ENCODE peak calls at places on chromosomes 2 and 18, in five cellular contexts. One of them, this sample, is unnamed.

GRCh38 chr2:239966848-239967136 is 58.4 kb downstream of the NDUFA10 start:
- DNase-seq in endothelial cell of umbilical vein: no peak
- DNase-seq in transverse colon: no peak
- DNase-seq in CD4-positive, alpha-beta memory T cell: no peak
- DNase-seq in suprapubic skin: no peak
- DNase-seq in this sample: no peak

GRCh38 chr2:70738159-70738558 is 29.8 kb downstream of the ADD2 start:
- DNase-seq in endothelial cell of umbilical vein: no peak
- DNase-seq in transverse colon: no peak
- DNase-seq in CD4-positive, alpha-beta memory T cell: no peak
- DNase-seq in suprapubic skin: no peak
- DNase-seq in this sample: no peak

GRCh38 chr2:421406-421805 is 133.5 kb upstream of the ALKAL2 start:
- DNase-seq in endothelial cell of umbilical vein: no peak
- DNase-seq in transverse colon: no peak
- DNase-seq in CD4-positive, alpha-beta memory T cell: no peak
- DNase-seq in suprapubic skin: no peak
- DNase-seq in this sample: no peak

GRCh38 chr18:57784034-57784815 is 18.9 kb downstream of the ATP8B1 start:
- DNase-seq in endothelial cell of umbilical vein: peak; percentile 87
- DNase-seq in transverse colon: no peak
- DNase-seq in CD4-positive, alpha-beta memory T cell: no peak
- DNase-seq in suprapubic skin: no peak
- DNase-seq in this sample: no peak

GRCh38 chr2:27855476-27855875 is 34.7 kb downstream of the RBKS start:
- DNase-seq in endothelial cell of umbilical vein: peak; percentile 49
- DNase-seq in transverse colon: no peak
- DNase-seq in CD4-positive, alpha-beta memory T cell: no peak
- DNase-seq in suprapubic skin: no peak
- DNase-seq in this sample: no peak

GRCh38 chr2:238906936-238907716 is 59.2 kb downstream of the TWIST2 start:
- DNase-seq in endothelial cell of umbilical vein: no peak
- DNase-seq in transverse colon: no peak
- DNase-seq in CD4-positive, alpha-beta memory T cell: no peak
- DNase-seq in suprapubic skin: peak; percentile 59
- DNase-seq in this sample: no peak

GRCh38 chr18:32915526-32915925 is 142.7 kb upstream of the KLHL14 start:
- DNase-seq in endothelial cell of umbilical vein: no peak
- DNase-seq in transverse colon: no peak
- DNase-seq in CD4-positive, alpha-beta memory T cell: no peak
- DNase-seq in suprapubic skin: no peak
- DNase-seq in this sample: no peak

GRCh38 chr2:232658217-232658785 is 24.9 kb downstream of the EFHD1 start:
- DNase-seq in endothelial cell of umbilical vein: no peak
- DNase-seq in transverse colon: no peak
- DNase-seq in CD4-positive, alpha-beta memory T cell: no peak
- DNase-seq in suprapubic skin: no peak
- DNase-seq in this sample: no peak

GRCh38 chr2:29606105-29606871 is 315.1 kb downstream of the ALK start:
- DNase-seq in endothelial cell of umbilical vein: no peak
- DNase-seq in transverse colon: no peak
- DNase-seq in CD4-positive, alpha-beta memory T cell: no peak
- DNase-seq in suprapubic skin: no peak
- DNase-seq in this sample: no peak

GRCh38 chr2:61376211-61376610 is 94.7 kb downstream of the USP34 start:
- DNase-seq in endothelial cell of umbilical vein: no peak
- DNase-seq in transverse colon: no peak
- DNase-seq in CD4-positive, alpha-beta memory T cell: no peak
- DNase-seq in suprapubic skin: no peak
- DNase-seq in this sample: no peak
- H3K36me3 ChIP-seq in endothelial cell of umbilical vein: peaks cover 9% of the 10 kb centered on the region
- H3K36me3 ChIP-seq in transverse colon: no peaks in the 10 kb centered on the region
- H3K36me3 ChIP-seq in CD4-positive, alpha-beta memory T cell: peaks cover 32% of the 10 kb centered on the region
- H3K36me3 ChIP-seq in suprapubic skin: peaks cover 57% of the 10 kb centered on the region
- H3K36me3 ChIP-seq in this sample: peaks cover 79% of the 10 kb centered on the region

DNA sequence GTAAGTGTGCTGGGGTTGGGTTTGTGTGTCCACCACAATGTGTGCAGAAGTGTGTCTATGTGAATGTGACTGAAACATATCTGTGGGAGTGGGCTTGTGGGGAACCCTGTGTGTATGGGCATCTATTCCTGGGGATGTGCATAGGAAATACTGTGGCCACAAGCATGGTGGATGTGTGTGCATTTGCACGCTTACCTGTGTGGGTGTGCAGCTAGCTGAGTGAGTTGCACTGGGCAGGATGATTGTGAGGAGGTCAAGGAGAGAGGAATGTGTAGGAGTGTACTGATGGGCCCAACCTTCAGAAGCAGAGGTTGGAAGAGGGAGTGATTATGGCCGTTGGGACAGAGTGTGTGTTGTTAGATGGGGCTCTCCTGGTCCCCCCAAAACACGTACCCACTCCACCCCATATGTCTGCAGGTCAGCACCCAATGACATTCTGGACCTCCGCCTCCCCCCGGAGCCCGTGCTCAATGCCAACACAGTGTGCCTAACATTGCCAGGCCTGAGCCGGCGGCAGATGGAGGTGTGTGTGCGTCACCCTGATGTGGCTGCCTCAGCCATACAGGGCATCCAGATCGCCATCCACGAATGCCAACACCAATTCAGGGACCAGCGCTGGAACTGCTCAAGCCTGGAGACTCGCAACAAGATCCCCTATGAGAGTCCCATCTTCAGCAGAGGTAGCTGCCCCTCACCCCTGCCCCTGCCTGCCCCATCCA is 1.3 kb downstream of the WNT10A start:
- DNase-seq in endothelial cell of umbilical vein: no peak
- DNase-seq in transverse colon: no peak
- DNase-seq in CD4-positive, alpha-beta memory T cell: no peak
- DNase-seq in suprapubic skin: no peak
- DNase-seq in this sample: no peak
- H3K4me3 ChIP-seq in endothelial cell of umbilical vein: no peak overlapping the region
- H3K4me3 ChIP-seq in transverse colon: no peak overlapping the region
- H3K4me3 ChIP-seq in CD4-positive, alpha-beta memory T cell: peak overlapping the region; percentile 77
- H3K4me3 ChIP-seq in suprapubic skin: no peak overlapping the region
- H3K4me3 ChIP-seq in this sample: peak overlapping the region; percentile 75

GRCh38 chr2:174796319-174796771 is 32.1 kb upstream of the CHRNA1 start:
- DNase-seq in endothelial cell of umbilical vein: no peak
- DNase-seq in transverse colon: no peak
- DNase-seq in CD4-positive, alpha-beta memory T cell: no peak
- DNase-seq in suprapubic skin: no peak
- DNase-seq in this sample: no peak
- H3K4me1 ChIP-seq in endothelial cell of umbilical vein: peaks cover 5% of the 10 kb centered on the region
- H3K4me1 ChIP-seq in transverse colon: no peaks in the 10 kb centered on the region
- H3K4me1 ChIP-seq in CD4-positive, alpha-beta memory T cell: no peaks in the 10 kb centered on the region
- H3K4me1 ChIP-seq in suprapubic skin: no peaks in the 10 kb centered on the region
- H3K4me1 ChIP-seq in this sample: no peaks in the 10 kb centered on the region

GRCh38 chr2:84388921-84389490 is 70.1 kb downstream of the SUCLG1 start:
- DNase-seq in endothelial cell of umbilical vein: no peak
- DNase-seq in transverse colon: no peak
- DNase-seq in CD4-positive, alpha-beta memory T cell: no peak
- DNase-seq in suprapubic skin: no peak
- DNase-seq in this sample: no peak

GRCh38 chr2:84388133-84388532 is 70.9 kb downstream of the SUCLG1 start:
- DNase-seq in endothelial cell of umbilical vein: no peak
- DNase-seq in transverse colon: no peak
- DNase-seq in CD4-positive, alpha-beta memory T cell: no peak
- DNase-seq in suprapubic skin: no peak
- DNase-seq in this sample: no peak

GRCh38 chr2:84383271-84383670 is 75.8 kb downstream of the SUCLG1 start:
- DNase-seq in endothelial cell of umbilical vein: no peak
- DNase-seq in transverse colon: no peak
- DNase-seq in CD4-positive, alpha-beta memory T cell: no peak
- DNase-seq in suprapubic skin: no peak
- DNase-seq in this sample: no peak

GRCh38 chr2:84389794-84390193 is 69.3 kb downstream of the SUCLG1 start:
- DNase-seq in endothelial cell of umbilical vein: no peak
- DNase-seq in transverse colon: no peak
- DNase-seq in CD4-positive, alpha-beta memory T cell: no peak
- DNase-seq in suprapubic skin: no peak
- DNase-seq in this sample: no peak

GRCh38 chr2:84386326-84386995 is 72.6 kb downstream of the SUCLG1 start:
- DNase-seq in endothelial cell of umbilical vein: no peak
- DNase-seq in transverse colon: no peak
- DNase-seq in CD4-positive, alpha-beta memory T cell: no peak
- DNase-seq in suprapubic skin: no peak
- DNase-seq in this sample: no peak
- H3K36me3 ChIP-seq in endothelial cell of umbilical vein: no peaks in the 10 kb centered on the region
- H3K36me3 ChIP-seq in transverse colon: no peaks in the 10 kb centered on the region
- H3K36me3 ChIP-seq in CD4-positive, alpha-beta memory T cell: no peaks in the 10 kb centered on the region
- H3K36me3 ChIP-seq in suprapubic skin: no peaks in the 10 kb centered on the region
- H3K36me3 ChIP-seq in this sample: no peaks in the 10 kb centered on the region

GRCh38 chr2:176172007-176172747 is 15.1 kb downstream of the HOXD3 start:
- DNase-seq in endothelial cell of umbilical vein: no peak
- DNase-seq in transverse colon: no peak
- DNase-seq in CD4-positive, alpha-beta memory T cell: no peak
- DNase-seq in suprapubic skin: no peak
- DNase-seq in this sample: no peak
- H3K4me3 ChIP-seq in endothelial cell of umbilical vein: no peak overlapping the region
- H3K4me3 ChIP-seq in transverse colon: no peak overlapping the region
- H3K4me3 ChIP-seq in CD4-positive, alpha-beta memory T cell: no peak overlapping the region
- H3K4me3 ChIP-seq in suprapubic skin: no peak overlapping the region
- H3K4me3 ChIP-seq in this sample: no peak overlapping the region

DNA sequence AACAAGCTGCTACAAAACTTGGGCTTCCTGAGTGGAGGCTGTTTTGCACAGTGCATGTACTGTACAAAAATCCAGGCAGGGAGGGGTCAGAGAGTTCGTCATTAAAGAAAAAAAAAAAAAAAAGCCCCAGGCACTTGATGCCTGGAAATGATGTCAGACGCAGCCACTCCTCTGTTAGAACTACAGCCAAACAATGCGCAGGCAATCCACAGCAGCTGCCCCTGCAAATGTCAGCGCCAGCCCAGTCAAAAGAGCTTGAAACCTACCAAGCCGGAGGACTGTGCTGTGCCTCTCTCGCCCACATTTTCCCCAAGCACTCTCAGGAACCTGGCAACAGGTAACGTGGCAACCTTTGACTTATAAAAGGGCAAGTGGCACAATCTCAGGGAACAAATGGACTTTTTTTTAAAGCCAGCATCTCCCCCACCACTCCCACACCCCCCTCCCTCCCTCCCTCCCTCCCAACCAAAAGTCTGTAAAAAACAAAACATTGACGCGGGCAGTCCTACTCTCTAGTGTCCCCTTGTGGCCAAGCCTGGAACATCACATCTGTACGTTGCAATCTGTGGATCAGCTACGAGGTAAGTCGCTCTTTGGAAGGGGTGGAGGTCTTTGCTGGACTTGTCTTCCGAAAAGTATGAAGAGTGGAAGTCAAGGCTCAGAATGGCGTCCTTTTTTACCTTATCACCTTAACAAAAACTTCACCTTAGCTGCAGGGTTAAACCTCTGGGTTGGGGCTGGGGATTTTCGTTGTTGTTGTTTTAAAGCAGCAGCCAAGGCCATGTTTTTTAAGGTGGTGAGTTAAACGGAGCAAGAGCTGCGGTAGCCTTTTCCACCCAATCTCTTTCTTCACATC is 144.2 kb downstream of the TGIF1 start:
- DNase-seq in endothelial cell of umbilical vein: peak; percentile 98
- DNase-seq in transverse colon: peak; percentile 92
- DNase-seq in CD4-positive, alpha-beta memory T cell: peak; percentile 93
- DNase-seq in suprapubic skin: peak; percentile 93
- DNase-seq in this sample: peak; percentile 95
- H3K4me1 ChIP-seq in endothelial cell of umbilical vein: peaks cover 48% of the 10 kb centered on the region
- H3K4me1 ChIP-seq in transverse colon: peaks cover 47% of the 10 kb centered on the region
- H3K4me1 ChIP-seq in CD4-positive, alpha-beta memory T cell: peaks cover 53% of the 10 kb centered on the region
- H3K4me1 ChIP-seq in suprapubic skin: peaks cover 64% of the 10 kb centered on the region
- H3K4me1 ChIP-seq in this sample: peaks cover 53% of the 10 kb centered on the region

DNA sequence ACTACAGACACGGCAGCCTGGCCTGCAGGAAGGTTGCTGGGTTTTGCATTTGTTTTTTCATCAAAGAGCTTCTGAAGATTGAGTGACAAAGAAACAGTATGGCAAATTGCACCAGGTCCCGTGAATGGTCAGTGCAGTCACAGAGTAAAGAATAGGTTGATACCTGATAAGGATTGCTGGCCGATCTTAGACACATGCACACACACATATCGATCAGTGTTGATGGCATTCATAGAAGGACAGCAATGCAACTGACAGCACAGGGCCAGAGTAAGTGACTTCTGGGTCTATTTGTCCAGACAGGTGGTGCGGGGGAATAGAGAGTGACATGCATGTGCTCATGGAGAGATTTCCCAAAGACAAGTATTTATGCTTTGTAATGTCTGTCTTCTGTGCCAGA is 42.8 kb downstream of the NRP2 start:
- DNase-seq in endothelial cell of umbilical vein: no peak
- DNase-seq in transverse colon: no peak
- DNase-seq in CD4-positive, alpha-beta memory T cell: no peak
- DNase-seq in suprapubic skin: no peak
- DNase-seq in this sample: no peak
- H3K36me3 ChIP-seq in endothelial cell of umbilical vein: peaks cover 23% of the 10 kb centered on the region
- H3K36me3 ChIP-seq in transverse colon: no peaks in the 10 kb centered on the region
- H3K36me3 ChIP-seq in CD4-positive, alpha-beta memory T cell: no peaks in the 10 kb centered on the region
- H3K36me3 ChIP-seq in suprapubic skin: peaks cover 5% of the 10 kb centered on the region
- H3K36me3 ChIP-seq in this sample: no peaks in the 10 kb centered on the region

GRCh38 chr18:5709476-5710095 is 165.8 kb upstream of the EPB41L3 start:
- DNase-seq in endothelial cell of umbilical vein: no peak
- DNase-seq in transverse colon: no peak
- DNase-seq in CD4-positive, alpha-beta memory T cell: no peak
- DNase-seq in suprapubic skin: no peak
- DNase-seq in this sample: no peak

GRCh38 chr18:5707586-5707985 is 163.8 kb upstream of the EPB41L3 start:
- DNase-seq in endothelial cell of umbilical vein: no peak
- DNase-seq in transverse colon: no peak
- DNase-seq in CD4-positive, alpha-beta memory T cell: no peak
- DNase-seq in suprapubic skin: no peak
- DNase-seq in this sample: no peak

GRCh38 chr18:5704847-5705246 is 161.1 kb upstream of the EPB41L3 start:
- DNase-seq in endothelial cell of umbilical vein: no peak
- DNase-seq in transverse colon: no peak
- DNase-seq in CD4-positive, alpha-beta memory T cell: no peak
- DNase-seq in suprapubic skin: no peak
- DNase-seq in this sample: no peak

GRCh38 chr18:5710235-5710634 is 166.4 kb upstream of the EPB41L3 start:
- DNase-seq in endothelial cell of umbilical vein: no peak
- DNase-seq in transverse colon: no peak
- DNase-seq in CD4-positive, alpha-beta memory T cell: no peak
- DNase-seq in suprapubic skin: no peak
- DNase-seq in this sample: no peak

GRCh38 chr18:5705393-5705792 is 161.6 kb upstream of the EPB41L3 start:
- DNase-seq in endothelial cell of umbilical vein: no peak
- DNase-seq in transverse colon: no peak
- DNase-seq in CD4-positive, alpha-beta memory T cell: no peak
- DNase-seq in suprapubic skin: no peak
- DNase-seq in this sample: no peak
- H3K4me3 ChIP-seq in endothelial cell of umbilical vein: no peak overlapping the region
- H3K4me3 ChIP-seq in transverse colon: no peak overlapping the region
- H3K4me3 ChIP-seq in CD4-positive, alpha-beta memory T cell: no peak overlapping the region
- H3K4me3 ChIP-seq in suprapubic skin: no peak overlapping the region
- H3K4me3 ChIP-seq in this sample: no peak overlapping the region

GRCh38 chr18:22841840-22842239 is 91.3 kb upstream of the RBBP8 start:
- DNase-seq in endothelial cell of umbilical vein: no peak
- DNase-seq in transverse colon: no peak
- DNase-seq in CD4-positive, alpha-beta memory T cell: no peak
- DNase-seq in suprapubic skin: no peak
- DNase-seq in this sample: no peak

GRCh38 chr18:22838221-22838620 is 94.9 kb upstream of the RBBP8 start:
- DNase-seq in endothelial cell of umbilical vein: no peak
- DNase-seq in transverse colon: no peak
- DNase-seq in CD4-positive, alpha-beta memory T cell: no peak
- DNase-seq in suprapubic skin: no peak
- DNase-seq in this sample: no peak

GRCh38 chr18:22840606-22841144 is 92.5 kb upstream of the RBBP8 start:
- DNase-seq in endothelial cell of umbilical vein: no peak
- DNase-seq in transverse colon: no peak
- DNase-seq in CD4-positive, alpha-beta memory T cell: no peak
- DNase-seq in suprapubic skin: no peak
- DNase-seq in this sample: no peak

GRCh38 chr18:22838639-22839487 is 94.3 kb upstream of the RBBP8 start:
- DNase-seq in endothelial cell of umbilical vein: no peak
- DNase-seq in transverse colon: no peak
- DNase-seq in CD4-positive, alpha-beta memory T cell: no peak
- DNase-seq in suprapubic skin: no peak
- DNase-seq in this sample: peak; percentile 70

GRCh38 chr18:22839488-22839930 is 93.6 kb upstream of the RBBP8 start:
- DNase-seq in endothelial cell of umbilical vein: no peak
- DNase-seq in transverse colon: no peak
- DNase-seq in CD4-positive, alpha-beta memory T cell: no peak
- DNase-seq in suprapubic skin: no peak
- DNase-seq in this sample: no peak
- H3K4me1 ChIP-seq in endothelial cell of umbilical vein: no peaks in the 10 kb centered on the region
- H3K4me1 ChIP-seq in transverse colon: peaks cover 16% of the 10 kb centered on the region
- H3K4me1 ChIP-seq in CD4-positive, alpha-beta memory T cell: peaks cover 12% of the 10 kb centered on the region
- H3K4me1 ChIP-seq in suprapubic skin: peaks cover 11% of the 10 kb centered on the region
- H3K4me1 ChIP-seq in this sample: peaks cover 16% of the 10 kb centered on the region

This sample was measured in CD4-positive, CD25-positive, alpha-beta regulatory T cell.